ENCODE peak calls at places on chromosomes 11 and 22, in four cellular contexts. One of them, this sample, is unnamed.

GRCh38 chr11:121716060-121716459 is 263.3 kb upstream of the SORL1-AS1 start:
- DNase-seq in LHCN-M2: peak
- DNase-seq in COR-L47: no peak
- DNase-seq in SIG-M5: no peak
- DNase-seq in this sample: no peak

GRCh38 chr22:21876486-21877176 is 9.2 kb upstream of the MAPK1 start:
- DNase-seq in LHCN-M2: no peak
- DNase-seq in COR-L47: no peak
- DNase-seq in SIG-M5: no peak
- DNase-seq in this sample: no peak

GRCh38 chr22:40023226-40023925 is 28.6 kb downstream of the FAM83F start:
- DNase-seq in COR-L47: peak
- DNase-seq in SIG-M5: no peak
- DNase-seq in LHCN-M2: no peak
- DNase-seq in this sample: no peak

GRCh38 chr11:57214494-57214893 is 22.6 kb downstream of the APLNR start:
- DNase-seq in LHCN-M2: peak
- DNase-seq in SIG-M5: no peak
- DNase-seq in COR-L47: no peak
- DNase-seq in this sample: no peak

GRCh38 chr11:46615756-46616155 is 1.3 kb downstream of the HARBI1 start:
- DNase-seq in COR-L47: no peak
- DNase-seq in LHCN-M2: peak
- DNase-seq in SIG-M5: no peak
- DNase-seq in this sample: no peak

GRCh38 chr22:22942511-22943329 is 55.1 kb downstream of the IGLL5 start:
- DNase-seq in SIG-M5: no peak
- DNase-seq in LHCN-M2: peak
- DNase-seq in COR-L47: peak
- DNase-seq in this sample: peak

GRCh38 chr11:15291885-15292284 is 177.2 kb downstream of the INSC start:
- DNase-seq in LHCN-M2: no peak
- DNase-seq in COR-L47: no peak
- DNase-seq in SIG-M5: no peak
- DNase-seq in this sample: no peak

GRCh38 chr11:33376331-33377099 is 119.3 kb downstream of the HIPK3 start:
- DNase-seq in LHCN-M2: no peak
- DNase-seq in SIG-M5: no peak
- DNase-seq in COR-L47: peak
- DNase-seq in this sample: peak

GRCh38 chr11:120964857-120965256 is 59.0 kb upstream of the TBCEL start:
- DNase-seq in COR-L47: no peak
- DNase-seq in LHCN-M2: no peak
- DNase-seq in SIG-M5: no peak
- DNase-seq in this sample: no peak

GRCh38 chr11:90344546-90344945 is 121.7 kb upstream of the CHORDC1 start:
- DNase-seq in SIG-M5: no peak
- DNase-seq in COR-L47: no peak
- DNase-seq in LHCN-M2: no peak
- DNase-seq in this sample: no peak

GRCh38 chr11:122804796-122805195 is 33.5 kb upstream of the CRTAM start:
- DNase-seq in COR-L47: no peak
- DNase-seq in SIG-M5: no peak
- DNase-seq in LHCN-M2: no peak
- DNase-seq in this sample: no peak

GRCh38 chr11:67418476-67419281 is 3.2 kb downstream of the CARNS1 start:
- DNase-seq in LHCN-M2: peak
- DNase-seq in COR-L47: no peak
- DNase-seq in SIG-M5: no peak
- DNase-seq in this sample: peak

GRCh38 chr11:115678942-115679341 is 174.7 kb upstream of the CADM1 start:
- DNase-seq in COR-L47: no peak
- DNase-seq in SIG-M5: no peak
- DNase-seq in LHCN-M2: no peak
- DNase-seq in this sample: no peak

GRCh38 chr22:24026056-24026455 is 15.0 kb downstream of the CABIN1 start:
- DNase-seq in LHCN-M2: no peak
- DNase-seq in SIG-M5: no peak
- DNase-seq in COR-L47: no peak
- DNase-seq in this sample: no peak

GRCh38 chr11:61018059-61018458 is 46.6 kb downstream of the CD6 start:
- DNase-seq in SIG-M5: no peak
- DNase-seq in COR-L47: no peak
- DNase-seq in LHCN-M2: no peak
- DNase-seq in this sample: no peak

GRCh38 chr11:7454854-7455253 is 30.5 kb upstream of the OLFML1 start:
- DNase-seq in COR-L47: no peak
- DNase-seq in LHCN-M2: no peak
- DNase-seq in SIG-M5: no peak
- DNase-seq in this sample: no peak

GRCh38 chr11:57487021-57487778 is 26.9 kb downstream of the RTN4RL2 start:
- DNase-seq in LHCN-M2: no peak
- DNase-seq in SIG-M5: no peak
- DNase-seq in COR-L47: no peak
- DNase-seq in this sample: no peak

GRCh38 chr22:26722159-26722558 is 64.8 kb downstream of the MIAT start:
- DNase-seq in LHCN-M2: peak
- DNase-seq in COR-L47: no peak
- DNase-seq in SIG-M5: no peak
- DNase-seq in this sample: no peak

GRCh38 chr22:23591203-23591791 is 11.2 kb upstream of the IGLL1 start:
- DNase-seq in SIG-M5: no peak
- DNase-seq in COR-L47: peak
- DNase-seq in LHCN-M2: peak
- DNase-seq in this sample: peak

GRCh38 chr11:133990501-133990900 is 33.7 kb upstream of the IGSF9B start:
- DNase-seq in LHCN-M2: no peak
- DNase-seq in COR-L47: no peak
- DNase-seq in SIG-M5: no peak
- DNase-seq in this sample: no peak

GRCh38 chr11:56396047-56396446 is 16.4 kb upstream of the OR5AL1 start:
- DNase-seq in COR-L47: no peak
- DNase-seq in SIG-M5: no peak
- DNase-seq in LHCN-M2: no peak
- DNase-seq in this sample: no peak

GRCh38 chr11:117180020-117180419 is 1.5 kb downstream of the SIDT2 start:
- DNase-seq in COR-L47: no peak
- DNase-seq in SIG-M5: no peak
- DNase-seq in LHCN-M2: no peak
- DNase-seq in this sample: no peak

GRCh38 chr22:44362249-44363040 is 49.7 kb upstream of the SHISAL1 start:
- DNase-seq in COR-L47: no peak
- DNase-seq in SIG-M5: no peak
- DNase-seq in LHCN-M2: no peak
- DNase-seq in this sample: no peak

GRCh38 chr11:130181295-130182272 is 22.0 kb downstream of the ST14 start:
- DNase-seq in LHCN-M2: peak
- DNase-seq in SIG-M5: no peak
- DNase-seq in COR-L47: peak
- DNase-seq in this sample: peak

GRCh38 chr11:69396051-69396947 is 85.2 kb upstream of the LINC01488 start:
- DNase-seq in SIG-M5: no peak
- DNase-seq in LHCN-M2: no peak
- DNase-seq in COR-L47: no peak
- DNase-seq in this sample: no peak

GRCh38 chr11:68142028-68142412 is 20.8 kb upstream of the CHKA start:
- DNase-seq in COR-L47: no peak
- DNase-seq in SIG-M5: peak
- DNase-seq in LHCN-M2: no peak
- DNase-seq in this sample: no peak

GRCh38 chr11:128848815-128849455 is 18.2 kb downstream of the KCNJ1 start:
- DNase-seq in SIG-M5: no peak
- DNase-seq in LHCN-M2: peak
- DNase-seq in COR-L47: no peak
- DNase-seq in this sample: peak

GRCh38 chr11:14413307-14414072 is 54.5 kb upstream of the RRAS2 start:
- DNase-seq in SIG-M5: no peak
- DNase-seq in COR-L47: no peak
- DNase-seq in LHCN-M2: peak
- DNase-seq in this sample: no peak

This sample was measured in NCI-H345.